ENCODE peak calls at places on chromosomes 3 and 15, in four cellular contexts. Z is GM12878, O is K562, T is H1. K is an unnamed sample.

GRCh38 chr3:162586591-162586990 is 1090.0 kb downstream of the OTOL1 start:
- DNase-seq in O (no peak), T (no peak), Z (no peak), K (no peak)

GRCh38 chr15:87874896-87875661 is 381.5 kb downstream of the NTRK3 start:
- DNase-seq in Z (no peak), T (no peak), O (no peak), K (no peak)

GRCh38 chr3:72960812-72961518 is 35.6 kb upstream of the PPP4R2 start:
- DNase-seq in T (no peak), O (peak), Z (no peak), K (no peak)

GRCh38 chr3:195821403-195822130 is 9.8 kb upstream of the MUC4 start:
- DNase-seq in Z (no peak), T (no peak), O (no peak), K (no peak)

GRCh38 chr3:49900491-49901153 is 3.1 kb downstream of the MST1R start:
- DNase-seq in Z (no peak), T (no peak), O (no peak), K (peak)

GRCh38 chr15:67937153-67937761 is 97.4 kb upstream of the RNU6-1 start:
- DNase-seq in T (peak), Z (no peak), O (no peak), K (no peak)

GRCh38 chr3:55089211-55089610 is 161.4 kb upstream of the LRTM1 start:
- DNase-seq in Z (no peak), T (no peak), O (no peak), K (no peak)

GRCh38 chr3:125357032-125357658 is 18.0 kb downstream of the ZNF148 start:
- DNase-seq in O (no peak), Z (no peak), T (peak), K (no peak)

GRCh38 chr15:83657549-83657948 is 3.6 kb downstream of the ADAMTSL3 start:
- DNase-seq in Z (no peak), T (peak), O (peak), K (peak)

GRCh38 chr15:50886611-50887350 is 21.7 kb upstream of the AP4E1 start:
- DNase-seq in Z (no peak), T (no peak), O (no peak), K (no peak)

GRCh38 chr3:155853214-155854146 is 747 bp downstream of the SLC33A1 start:
- DNase-seq in T (no peak), Z (no peak), O (peak), K (no peak)

GRCh38 chr15:62119224-62119925 is 45.7 kb downstream of the C2CD4B start:
- DNase-seq in Z (no peak), O (peak), T (no peak), K (peak)

GRCh38 chr3:69809076-69809835 is 70.0 kb downstream of the MITF start:
- DNase-seq in T (no peak), Z (no peak), O (peak), K (no peak)

GRCh38 chr15:79352206-79352605 is 41.3 kb downstream of the TMED3 start:
- DNase-seq in O (no peak), Z (no peak), T (no peak), K (no peak)

GRCh38 chr3:5298453-5298852 is 110.9 kb downstream of the EDEM1 start:
- DNase-seq in O (no peak), Z (peak), T (no peak), K (no peak)

GRCh38 chr3:113498221-113499005 is 16.5 kb downstream of the SPICE1 start:
- DNase-seq in O (no peak), Z (no peak), T (no peak), K (no peak)

GRCh38 chr3:107794664-107795443 is 272.1 kb downstream of the BBX start:
- DNase-seq in T (no peak), Z (no peak), O (no peak), K (no peak)

GRCh38 chr3:27649277-27649676 is 72.8 kb downstream of the EOMES start:
- DNase-seq in T (no peak), Z (no peak), O (no peak), K (no peak)

GRCh38 chr3:98855811-98856400 is 45.6 kb downstream of the DCBLD2 start:
- DNase-seq in T (no peak), Z (no peak), O (no peak), K (no peak)

GRCh38 chr3:162236949-162237348 is 740.3 kb downstream of the OTOL1 start:
- DNase-seq in Z (no peak), T (no peak), O (no peak), K (no peak)

GRCh38 chr15:100895721-100896120 is 16.1 kb downstream of the ALDH1A3 start:
- DNase-seq in O (no peak), T (no peak), Z (no peak), K (no peak)

GRCh38 chr3:80994085-80994665 is 767.3 kb downstream of the GBE1 start:
- DNase-seq in Z (no peak), T (no peak), O (no peak), K (no peak)

GRCh38 chr15:78621810-78622402 is 1.1 kb upstream of the CHRNA3 start:
- DNase-seq in O (no peak), T (peak), Z (no peak), K (no peak)

GRCh38 chr15:57017024-57017423 is 98.6 kb downstream of the TCF12 start:
- DNase-seq in T (no peak), Z (no peak), O (peak), K (no peak)

GRCh38 chr3:101577276-101577675 is 3.3 kb downstream of the PCNP start:
- DNase-seq in Z (no peak), O (no peak), T (no peak), K (no peak)

GRCh38 chr3:160852856-160853255 is 96.8 kb downstream of the PPM1L start:
- DNase-seq in Z (no peak), O (no peak), T (no peak), K (no peak)

GRCh38 chr3:63979093-63979492 is 44.2 kb downstream of the PSMD6 start:
- DNase-seq in T (no peak), O (no peak), Z (no peak), K (no peak)

GRCh38 chr15:85625856-85626255 is 168.9 kb downstream of the KLHL25 start:
- DNase-seq in T (no peak), O (no peak), Z (no peak), K (no peak)

GRCh38 chr3:112074616-112075497 is 11.3 kb upstream of the C3orf52 start:
- DNase-seq in O (no peak), T (no peak), Z (no peak), K (peak)

GRCh38 chr15:90067181-90067952 is 34.9 kb downstream of the IDH2 start:
- DNase-seq in Z (no peak), O (no peak), T (no peak), K (no peak)

GRCh38 chr15:90063733-90064247 is 38.5 kb downstream of the IDH2 start:
- DNase-seq in O (peak), Z (no peak), T (no peak), K (no peak)

GRCh38 chr15:90065682-90066049 is 36.6 kb downstream of the IDH2 start:
- DNase-seq in T (no peak), O (no peak), Z (no peak), K (no peak)

GRCh38 chr15:90062729-90063684 is 39.3 kb downstream of the IDH2 start:
- DNase-seq in T (no peak), O (no peak), Z (no peak), K (no peak)

GRCh38 chr15:90064931-90065681 is 37.2 kb downstream of the IDH2 start:
- DNase-seq in T (no peak), O (no peak), Z (no peak), K (no peak)
- TF ChIP-seq EGR1 in T (no peak), O (no peak), Z (no peak), K (no peak)

GRCh38 chr3:65928110-65928509 is 110.6 kb downstream of the MAGI1 start:
- DNase-seq in O (no peak), Z (no peak), T (no peak), K (no peak)
- TF ChIP-seq MAX in O (no peak), Z (no peak), T (no peak), K (no peak)

GRCh38 chr3:38165722-38166387 is 518 bp downstream of the OXSR1 start:
- DNase-seq in O (peak), T (no peak), Z (no peak), K (no peak)
- TF ChIP-seq EGR1 in O (no peak), T (no peak), Z (no peak), K (no peak)

GRCh38 chr3:106421928-106422327 is 553.1 kb upstream of the CBLB start:
- DNase-seq in Z (no peak), T (no peak), O (no peak), K (no peak)
- TF ChIP-seq MAX in Z (no peak), T (no peak), O (no peak), K (no peak)

GRCh38 chr3:3992312-3992874 is 193.2 kb downstream of the LRRN1 start:
- DNase-seq in T (no peak), O (no peak), Z (no peak), K (no peak)

GRCh38 chr3:4001976-4002375 is 202.7 kb downstream of the LRRN1 start:
- DNase-seq in O (no peak), T (no peak), Z (no peak), K (no peak)

DNA sequence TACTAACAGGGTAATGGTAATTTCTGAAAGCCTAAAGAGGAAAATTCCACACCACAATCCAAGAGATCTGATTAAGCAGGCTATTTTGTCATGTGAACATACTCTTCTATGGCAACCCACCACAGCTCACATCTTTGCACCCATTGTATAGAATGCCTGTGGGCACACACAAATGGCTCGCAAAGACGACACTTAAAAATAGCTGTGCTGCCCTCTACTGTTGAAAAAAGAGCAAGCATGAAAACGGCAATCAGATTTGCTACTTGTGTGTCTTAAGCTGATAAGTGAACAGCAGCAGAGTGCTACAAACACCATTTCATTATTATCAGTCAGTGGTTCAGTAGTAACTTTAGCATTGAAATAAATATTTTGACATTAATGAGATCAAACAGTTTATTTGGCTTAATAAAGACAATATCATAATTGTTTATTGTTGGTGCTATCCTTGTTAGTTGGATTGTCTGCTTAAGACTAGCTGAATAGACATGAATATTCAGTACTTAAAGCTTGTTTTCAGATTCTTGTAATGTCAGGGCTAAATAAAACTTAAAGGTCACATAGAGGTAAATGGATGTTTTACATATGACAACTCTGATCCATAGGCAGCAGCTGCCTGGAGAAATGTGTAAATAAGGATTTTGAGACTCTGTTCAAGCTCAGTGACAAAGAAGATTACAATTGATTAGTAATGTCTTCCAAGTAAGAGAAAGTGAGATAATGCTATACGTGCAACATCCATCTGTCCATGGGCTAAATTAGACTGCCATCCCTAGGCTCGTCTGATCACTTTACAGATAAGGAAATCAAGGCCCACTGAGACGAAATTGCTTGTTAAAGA is 199.1 kb downstream of the LRRN1 start:
- DNase-seq in T (peak), O (peak), Z (peak), K (peak)
- TF ChIP-seq EGR1 in T (no peak), O (no peak), Z (no peak), K (no peak)

GRCh38 chr3:152474585-152474984 is 205.9 kb downstream of the MBNL1 start:
- DNase-seq in O (peak), Z (peak), T (no peak), K (peak)
- TF ChIP-seq MAX in O (no peak), Z (no peak), T (no peak), K (no peak)

DNA sequence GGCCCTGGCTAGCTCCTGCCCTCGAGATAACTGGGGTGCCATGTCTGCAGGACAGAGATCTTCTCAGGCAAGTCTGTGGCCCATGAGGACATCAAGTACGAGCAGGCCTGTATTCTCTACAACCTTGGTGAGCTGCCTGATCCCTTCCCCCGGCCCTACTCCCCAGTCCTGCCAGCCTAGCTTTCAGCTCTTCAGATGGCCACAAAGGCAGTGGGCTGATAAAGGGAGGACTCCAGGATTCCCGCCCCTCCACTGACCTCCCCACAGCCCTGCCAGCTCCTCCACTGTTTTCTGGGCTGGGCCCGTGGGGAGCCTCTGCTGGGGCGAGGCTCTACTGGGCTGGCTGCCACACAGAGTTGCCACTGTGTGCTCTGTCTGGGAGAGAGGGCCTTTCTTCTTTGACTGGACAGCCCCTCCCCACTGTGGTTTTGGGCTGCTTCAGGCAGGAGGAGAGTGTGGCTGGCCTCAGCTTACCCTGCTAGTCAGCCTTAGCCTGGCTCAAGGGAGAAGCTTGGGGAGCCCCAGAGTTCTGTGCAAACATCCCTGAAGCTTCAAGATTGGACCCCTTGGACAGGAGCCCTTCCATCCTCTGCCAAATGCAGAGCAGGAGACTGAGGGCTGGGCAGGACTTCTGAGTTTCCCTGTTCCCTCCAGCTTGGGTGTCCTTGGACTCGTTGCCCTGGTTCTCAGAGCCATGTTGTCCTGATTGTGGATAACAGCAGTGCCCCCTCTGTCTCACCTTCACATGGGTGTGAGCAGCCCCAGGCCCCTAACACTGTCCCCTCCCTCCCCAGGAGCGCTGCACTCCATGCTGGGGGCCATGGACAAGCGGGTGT is 24.4 kb downstream of the PTPN23 start:
- DNase-seq in Z (no peak), T (no peak), O (peak), K (no peak)
- TF ChIP-seq EGR1 in Z (no peak), T (no peak), O (no peak), K (no peak)

DNA sequence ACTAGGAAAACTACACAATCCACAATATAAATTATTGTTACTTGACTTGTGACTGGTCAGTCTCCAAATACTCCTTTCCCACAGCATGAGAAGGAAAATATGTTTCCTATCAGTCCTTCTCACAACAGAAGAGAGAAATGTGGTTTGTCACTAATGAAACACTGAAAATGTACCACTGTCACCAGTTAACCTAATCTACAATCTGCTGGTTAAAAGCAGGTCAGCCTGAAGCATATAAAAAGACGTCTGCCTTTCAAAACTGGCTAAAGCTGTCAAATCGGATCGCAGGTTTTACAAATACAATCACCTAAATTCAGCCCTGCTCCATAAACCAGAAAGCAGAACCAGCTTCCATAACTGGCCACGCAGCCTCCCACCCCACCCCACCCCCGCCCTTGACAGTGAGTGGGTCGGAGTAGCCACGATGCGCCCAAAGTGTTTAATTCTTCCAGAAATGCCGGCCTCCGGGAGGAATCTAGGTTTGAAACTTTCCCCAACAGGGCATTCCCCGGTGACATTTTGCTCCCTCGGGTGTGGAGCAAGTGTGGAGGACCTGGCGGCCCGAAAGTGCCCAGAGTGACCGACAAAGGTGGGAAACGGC is 699 bp downstream of the ETFA start:
- DNase-seq in O (peak), T (no peak), Z (no peak), K (no peak)
- TF ChIP-seq MAX in O (no peak), T (no peak), Z (no peak), K (no peak)

GRCh38 chr3:66253790-66254620 is 33.2 kb downstream of the SLC25A26 start:
- DNase-seq in T (no peak), O (peak), Z (no peak), K (peak)
- TF ChIP-seq EGR1 in T (no peak), O (no peak), Z (no peak), K (no peak)

GRCh38 chr15:97194750-97195149 is 765.8 kb upstream of the ARRDC4 start:
- DNase-seq in T (no peak), O (no peak), Z (no peak), K (no peak)

GRCh38 chr15:97200161-97200560 is 760.3 kb upstream of the ARRDC4 start:
- DNase-seq in O (no peak), T (no peak), Z (no peak), K (no peak)

GRCh38 chr15:97196066-97197027 is 764.2 kb upstream of the ARRDC4 start:
- DNase-seq in Z (no peak), O (no peak), T (peak), K (no peak)
- TF ChIP-seq MAX in Z (no peak), O (no peak), T (no peak), K (no peak)